ENCODE peak calls at places on chromosome 14, in six cellular contexts. K is K562, S is endothelial cell of umbilical vein, Q is A549, X is HepG2, P is GM12878. O is an unnamed sample.

GRCh38 chr14:39050389-39050788 is 52.6 kb downstream of the SEC23A start:
- DNase-seq in P (no peak), Q (no peak), K (no peak), S (peak), X (no peak), O (peak)

GRCh38 chr14:47507866-47508265 is 167.5 kb downstream of the MDGA2 start:
- DNase-seq in X (no peak), S (no peak), Q (no peak), P (no peak), K (no peak), O (no peak)

GRCh38 chr14:42378274-42378673 is 771.6 kb downstream of the LRFN5 start:
- DNase-seq in S (no peak), P (no peak), K (no peak), X (no peak), Q (no peak), O (no peak)

GRCh38 chr14:34262511-34262910 is 199.5 kb downstream of the SPTSSA start:
- DNase-seq in X (no peak), K (no peak), S (no peak), Q (no peak), P (no peak), O (peak)

GRCh38 chr14:75339059-75339458 is 60.4 kb downstream of the FOS start:
- DNase-seq in X (no peak), P (no peak), Q (no peak), K (no peak), S (no peak), O (peak)

GRCh38 chr14:68405959-68406358 is 386.9 kb downstream of the ZFP36L1 start:
- DNase-seq in K (no peak), P (no peak), X (no peak), Q (no peak), S (no peak), O (no peak)

GRCh38 chr14:23020143-23021128 is 10.5 kb upstream of the C14orf93 start:
- DNase-seq in S (no peak), X (no peak), Q (no peak), K (peak), P (no peak), O (no peak)

GRCh38 chr14:85439696-85440328 is 90.1 kb upstream of the FLRT2 start:
- DNase-seq in X (no peak), Q (no peak), S (peak), P (no peak), K (no peak), O (no peak)

GRCh38 chr14:92635896-92636295 is 112.5 kb downstream of the LGMN start:
- DNase-seq in Q (no peak), P (no peak), X (no peak), K (no peak), S (no peak), O (no peak)

GRCh38 chr14:85402546-85403162 is 127.3 kb upstream of the FLRT2 start:
- DNase-seq in K (no peak), X (no peak), P (no peak), Q (no peak), S (peak), O (no peak)

GRCh38 chr14:53108292-53108937 is 44.7 kb downstream of the DDHD1 start:
- DNase-seq in Q (no peak), X (no peak), S (no peak), K (no peak), P (no peak), O (peak)

GRCh38 chr14:95946867-95947266 is 70.2 kb downstream of the TUNAR start:
- DNase-seq in P (no peak), Q (no peak), X (no peak), K (no peak), S (no peak), O (no peak)

GRCh38 chr14:28742171-28742846 is 24.3 kb upstream of the FOXG1 start:
- DNase-seq in P (no peak), K (no peak), X (no peak), S (no peak), Q (no peak), O (no peak)

GRCh38 chr14:23555882-23556699 is at the start of gene THTPA:
- DNase-seq in X (peak), K (peak), S (peak), Q (peak), P (peak), O (peak)

GRCh38 chr14:23056956-23057756 is at the start of gene CDH24:
- DNase-seq in S (peak), K (peak), X (no peak), P (no peak), Q (peak), O (peak)

GRCh38 chr14:45705954-45706353 is 453.0 kb upstream of the MIS18BP1 start:
- DNase-seq in K (no peak), S (no peak), X (no peak), Q (no peak), P (no peak), O (no peak)

GRCh38 chr14:67004521-67004920 is 184.7 kb upstream of the GARIN2 start:
- DNase-seq in S (no peak), X (no peak), Q (no peak), P (no peak), K (no peak), O (no peak)

GRCh38 chr14:104144911-104145825 is 6.8 kb downstream of the KIF26A start:
- DNase-seq in K (no peak), X (no peak), P (no peak), S (no peak), Q (no peak), O (no peak)

GRCh38 chr14:103356151-103356766 is 22.2 kb downstream of the EIF5 start:
- DNase-seq in K (peak), X (no peak), S (no peak), Q (no peak), P (no peak), O (no peak)

GRCh38 chr14:100871234-100872186 is 32.0 kb downstream of the RTL1 start:
- DNase-seq in Q (peak), X (peak), K (peak), S (peak), P (no peak), O (peak)

GRCh38 chr14:93381644-93382043 is 34.7 kb downstream of the COX8C start:
- DNase-seq in Q (no peak), S (no peak), P (no peak), X (no peak), K (no peak), O (no peak)

GRCh38 chr14:76328457-76329137 is 47.3 kb upstream of the ESRRB start:
- DNase-seq in S (no peak), P (no peak), K (no peak), Q (no peak), X (peak), O (no peak)

GRCh38 chr14:44109041-44109440 is 398.0 kb downstream of the FSCB start:
- DNase-seq in Q (no peak), X (no peak), P (no peak), K (no peak), S (no peak), O (no peak)

GRCh38 chr14:53692451-53693330 is 263.9 kb downstream of the BMP4 start:
- DNase-seq in X (no peak), P (no peak), S (no peak), Q (no peak), K (no peak), O (no peak)

GRCh38 chr14:47678993-47679392 is 3.6 kb upstream of the MDGA2 start:
- DNase-seq in K (no peak), X (no peak), S (no peak), P (no peak), Q (no peak), O (no peak)

GRCh38 chr14:23307687-23308644 is 1.3 kb downstream of the BCL2L2 start:
- DNase-seq in Q (no peak), S (no peak), P (no peak), K (no peak), X (no peak), O (no peak)

GRCh38 chr14:44988694-44989093 is 26.7 kb downstream of the TOGARAM1 start:
- DNase-seq in X (no peak), S (no peak), P (no peak), Q (no peak), K (no peak), O (peak)

GRCh38 chr14:74299061-74299545 is 3.6 kb downstream of the ABCD4 start:
- DNase-seq in P (no peak), K (no peak), Q (no peak), S (peak), X (no peak), O (no peak)

GRCh38 chr14:77347746-77348145 is 26.9 kb downstream of the GSTZ1 start:
- DNase-seq in Q (no peak), K (no peak), S (no peak), P (no peak), X (no peak), O (peak)

GRCh38 chr14:89828473-89829200 is 125.9 kb downstream of the EFCAB11 start:
- DNase-seq in K (no peak), P (no peak), Q (no peak), S (no peak), X (no peak), O (no peak)

GRCh38 chr14:80055912-80056801 is 155.1 kb downstream of the DIO2 start:
- DNase-seq in X (peak), S (peak), P (no peak), Q (peak), K (peak), O (peak)

GRCh38 chr14:91253795-91254323 is 9.4 kb upstream of the GPR68 start:
- DNase-seq in X (no peak), P (no peak), K (no peak), S (no peak), Q (no peak), O (peak)
- TF ChIP-seq POLR2A in X (no peak), P (no peak), K (no peak), S (no peak), Q (no peak), O (no peak)

GRCh38 chr14:99137913-99138571 is 134.0 kb downstream of the BCL11B start:
- DNase-seq in K (peak), X (no peak), S (no peak), Q (peak), P (no peak), O (peak)
- TF ChIP-seq MYC in K (no peak), X (no peak), S (no peak), Q (no peak), P (no peak), O (no peak)

GRCh38 chr14:50792058-50792477 is 38.9 kb downstream of the NIN start:
- DNase-seq in X (no peak), P (no peak), Q (no peak), K (no peak), S (no peak), O (no peak)
- H3K4me3 ChIP-seq in X (no peak), P (peak), Q (no peak), K (no peak), S (no peak), O (no peak)

DNA sequence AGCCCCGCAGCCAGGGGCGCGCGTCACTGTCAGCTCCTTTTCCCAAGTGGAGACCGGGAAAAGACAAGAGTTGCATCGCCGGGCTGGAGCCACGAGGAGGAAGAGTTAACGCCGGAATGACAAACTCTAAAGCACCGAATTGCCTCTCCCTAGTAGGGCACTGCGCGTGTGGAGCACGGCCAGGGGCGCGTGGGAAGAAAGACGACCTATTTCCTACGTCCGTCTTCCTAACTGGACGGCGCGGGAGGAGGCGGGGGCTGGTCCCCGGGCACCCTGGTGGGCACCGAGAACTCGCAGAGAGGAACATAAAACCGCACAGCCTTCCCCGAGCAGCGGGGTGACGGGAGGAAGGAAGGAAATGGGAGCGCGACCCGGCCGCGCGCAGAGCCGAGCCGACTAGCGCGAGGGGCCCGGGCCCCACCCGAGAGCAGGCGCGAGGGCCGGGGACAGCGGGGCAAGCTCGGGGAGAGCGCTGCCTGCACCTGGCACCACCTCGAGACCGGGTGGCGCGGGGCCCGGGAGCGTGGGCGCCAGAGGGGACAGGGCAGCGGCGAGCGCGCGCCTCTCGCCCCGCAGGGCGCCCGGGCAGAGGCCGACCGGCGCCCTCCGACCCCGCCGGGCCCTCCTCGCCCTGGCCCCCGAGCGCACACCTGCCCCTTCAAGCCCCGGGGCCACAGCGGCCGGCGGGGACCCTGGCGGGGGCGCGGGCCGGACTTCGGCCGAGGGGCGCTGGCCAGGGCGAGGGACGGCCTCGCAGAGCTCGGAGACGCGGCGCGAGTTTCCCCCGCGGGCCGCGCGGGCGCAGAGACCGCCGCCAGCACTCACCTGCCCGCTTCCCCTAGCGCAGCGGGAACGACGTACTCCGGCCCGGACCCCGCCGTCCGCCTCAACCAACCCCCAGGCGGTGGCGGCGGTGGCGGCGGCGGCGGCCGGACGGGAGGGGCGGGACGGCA is 480 bp downstream of the SETD3 start:
- DNase-seq in S (peak), Q (peak), K (peak), X (peak), P (no peak), O (peak)
- TF ChIP-seq POLR2A in S (no peak), Q (peak), K (no peak), X (no peak), P (peak), O (peak)

O was measured in NB4.